ENCODE peak calls at places on chromosomes 7 and 10, in nine cellular contexts. U is PC-9; R is activated T-cell treated with anti-CD3 and anti-CD28 coated beads for 48 hours; Q is EL; V is stimulated activated naive CD4-positive, alpha-beta T cell; H is HFFc6; P is neuronal stem cell; W is kidney; S is germinal center. B is an unnamed sample.

GRCh38 chr10:29377333-29377961 is 88.6 kb downstream of the LYZL1 start:
- DNase-seq in U (no peak), R (no peak), Q (peak; percentile 20), V (peak; percentile 19), H (peak; percentile 46), P (no peak), W (no peak), S (peak; percentile 48), B (peak; percentile 8)

GRCh38 chr10:109592391-109592790 is 330.9 kb downstream of the XPNPEP1 start:
- DNase-seq in U (no peak), R (no peak), Q (peak; percentile 55), V (no peak), H (no peak), P (no peak), W (no peak), S (no peak), B (no peak)

GRCh38 chr7:127513311-127513710 is 72.1 kb downstream of the GCC1 start:
- DNase-seq in U (no peak), R (no peak), Q (no peak), V (no peak), H (no peak), P (no peak), W (no peak), S (no peak), B (no peak)

GRCh38 chr7:145698526-145699262 is 417.9 kb upstream of the CNTNAP2 start:
- DNase-seq in U (peak; percentile 12), R (no peak), Q (no peak), V (no peak), H (no peak), P (no peak), W (no peak), S (no peak), B (no peak)

GRCh38 chr10:132393695-132394181 is 3.3 kb upstream of the PWWP2B start:
- DNase-seq in U (no peak), R (no peak), Q (no peak), V (no peak), H (no peak), P (no peak), W (peak; percentile 75), S (no peak), B (no peak)

GRCh38 chr10:99917963-99918825 is 91.6 kb downstream of the DNMBP start:
- DNase-seq in U (no peak), R (no peak), Q (peak; percentile 34), V (no peak), H (peak; percentile 79), P (peak; percentile 67), W (no peak), S (no peak), B (no peak)

GRCh38 chr7:63057265-63057664 is 941.4 kb upstream of the ZNF722 start:
- DNase-seq in U (no peak), R (no peak), Q (no peak), V (no peak), H (no peak), P (no peak), W (no peak), S (no peak), B (no peak)

GRCh38 chr7:151599401-151600227 is 79.9 kb upstream of the RHEB start:
- DNase-seq in U (peak; percentile 69), R (peak; percentile 6), Q (peak; percentile 95), V (no peak), H (peak; percentile 86), P (no peak), W (no peak), S (no peak), B (peak; percentile 68)

GRCh38 chr10:98758451-98758850 is 311.7 kb upstream of the HPS1 start:
- DNase-seq in U (no peak), R (no peak), Q (no peak), V (no peak), H (peak; percentile 12), P (no peak), W (no peak), S (no peak), B (no peak)

GRCh38 chr7:73555411-73555982 is 2.0 kb downstream of the BCL7B start:
- DNase-seq in U (no peak), R (no peak), Q (peak; percentile 49), V (no peak), H (no peak), P (no peak), W (no peak), S (no peak), B (no peak)

GRCh38 chr7:150329331-150330106 is 6.2 kb upstream of the ACTR3C start:
- DNase-seq in U (no peak), R (no peak), Q (no peak), V (no peak), H (no peak), P (no peak), W (peak; percentile 58), S (no peak), B (no peak)

GRCh38 chr7:41870505-41871138 is 167.7 kb upstream of the INHBA start:
- DNase-seq in U (no peak), R (no peak), Q (peak; percentile 38), V (no peak), H (no peak), P (no peak), W (no peak), S (no peak), B (no peak)

GRCh38 chr7:107442678-107443077 is 27.2 kb upstream of the GPR22 start:
- DNase-seq in U (no peak), R (no peak), Q (no peak), V (no peak), H (no peak), P (no peak), W (no peak), S (no peak), B (no peak)

GRCh38 chr10:94997763-94998174 is 59.3 kb downstream of the CYP2C9 start:
- DNase-seq in U (no peak), R (no peak), Q (no peak), V (no peak), H (no peak), P (peak; percentile 23), W (no peak), S (no peak), B (no peak)

GRCh38 chr10:73650537-73651331 is 5.1 kb downstream of the SYNPO2L start:
- DNase-seq in U (no peak), R (no peak), Q (peak; percentile 85), V (no peak), H (peak; percentile 89), P (no peak), W (no peak), S (no peak), B (no peak)

GRCh38 chr10:132644544-132645530 is 107.2 kb downstream of the INPP5A start:
- DNase-seq in U (no peak), R (no peak), Q (no peak), V (no peak), H (no peak), P (no peak), W (peak; percentile 66), S (no peak), B (no peak)

GRCh38 chr7:51949726-51950644 is 633.4 kb upstream of the COBL start:
- DNase-seq in U (no peak), R (no peak), Q (no peak), V (no peak), H (no peak), P (peak; percentile 63), W (no peak), S (no peak), B (no peak)

GRCh38 chr7:27225005-27225934 is 17.3 kb upstream of the EVX1 start:
- DNase-seq in U (no peak), R (no peak), Q (no peak), V (no peak), H (no peak), P (peak; percentile 39), W (no peak), S (no peak), B (no peak)

GRCh38 chr7:5423272-5423843 is at the start of gene TNRC18:
- DNase-seq in U (no peak), R (no peak), Q (no peak), V (peak; percentile 52), H (no peak), P (no peak), W (peak; percentile 89), S (peak; percentile 46), B (no peak)

GRCh38 chr7:88758355-88759215 is 915 bp upstream of the ZNF804B start:
- DNase-seq in U (no peak), R (no peak), Q (no peak), V (no peak), H (no peak), P (peak; percentile 31), W (peak; percentile 57), S (no peak), B (no peak)

GRCh38 chr7:111409714-111410422 is 152.4 kb downstream of the IMMP2L start:
- DNase-seq in U (no peak), R (no peak), Q (peak; percentile 37), V (no peak), H (peak; percentile 68), P (no peak), W (no peak), S (no peak), B (no peak)

GRCh38 chr7:114889646-114890285 is 32.1 kb upstream of the MDFIC start:
- DNase-seq in U (peak; percentile 10), R (no peak), Q (peak; percentile 91), V (no peak), H (peak; percentile 96), P (no peak), W (no peak), S (no peak), B (peak; percentile 97)

GRCh38 chr10:31134303-31134928 is 102.8 kb upstream of the ZNF438 start:
- DNase-seq in U (peak; percentile 46), R (peak; percentile 18), Q (peak; percentile 75), V (peak; percentile 35), H (peak; percentile 48), P (no peak), W (no peak), S (peak; percentile 12), B (no peak)

GRCh38 chr10:70145666-70146488 is 623 bp downstream of the TYSND1 start:
- DNase-seq in U (peak; percentile 67), R (peak; percentile 66), Q (peak; percentile 68), V (peak; percentile 89), H (peak; percentile 66), P (peak; percentile 74), W (peak; percentile 92), S (peak; percentile 88), B (no peak)

GRCh38 chr7:87105401-87105800 is 45.9 kb upstream of the ELAPOR2 start:
- DNase-seq in U (no peak), R (no peak), Q (no peak), V (no peak), H (no peak), P (no peak), W (no peak), S (no peak), B (no peak)

GRCh38 chr7:99352247-99352646 is 22.3 kb upstream of the ARPC1B start:
- DNase-seq in U (no peak), R (no peak), Q (no peak), V (no peak), H (no peak), P (no peak), W (no peak), S (no peak), B (no peak)

B was measured in HCT116.